ENCODE peak calls at places on chromosomes 11 and 22, in eight cellular contexts. X is GM23338, I is iPS DF 6.9, R is heart left ventricle, O is endothelial cell of umbilical vein, M is cardiac muscle cell, J is psoas muscle, A is HCT116. D is an unnamed sample.

GRCh38 chr22:25849514-25849913 is 107.5 kb downstream of the MYO18B start:
- DNase-seq in X (no peak), I (no peak), R (peak; percentile 47), O (no peak), M (no peak), J (no peak), A (no peak), D (no peak)

GRCh38 chr11:35349897-35350296 is 69.5 kb downstream of the SLC1A2 start:
- DNase-seq in X (no peak), I (no peak), R (no peak), O (no peak), M (no peak), J (no peak), A (no peak), D (no peak)

GRCh38 chr11:70397336-70397982 is 870 bp upstream of the CTTN start:
- DNase-seq in X (peak; percentile 44), I (no peak), R (no peak), O (no peak), M (peak; percentile 39), J (no peak), A (peak; percentile 13), D (no peak)

GRCh38 chr11:27331984-27332383 is 31.0 kb downstream of the CCDC34 start:
- DNase-seq in X (no peak), I (no peak), R (no peak), O (no peak), M (peak; percentile 56), J (no peak), A (no peak), D (no peak)

GRCh38 chr11:134277176-134278001 is 1.2 kb downstream of the GLB1L3 start:
- DNase-seq in X (peak; percentile 73), I (no peak), R (no peak), O (no peak), M (no peak), J (no peak), A (no peak), D (no peak)

GRCh38 chr11:77669848-77670511 is 32.4 kb upstream of the CLNS1A start:
- DNase-seq in X (no peak), I (no peak), R (no peak), O (peak; percentile 19), M (peak; percentile 18), J (no peak), A (no peak), D (no peak)

GRCh38 chr11:87473174-87473573 is 435.4 kb downstream of the TMEM135 start:
- DNase-seq in X (no peak), I (no peak), R (no peak), O (no peak), M (no peak), J (no peak), A (no peak), D (no peak)

GRCh38 chr22:48760481-48761238 is 1067.0 kb downstream of the BRD1 start:
- DNase-seq in X (no peak), I (no peak), R (peak; percentile 4), O (no peak), M (no peak), J (no peak), A (no peak), D (no peak)

GRCh38 chr22:35437038-35437437 is 37.1 kb downstream of the MCM5 start:
- DNase-seq in X (peak; percentile 83), I (peak; percentile 50), R (no peak), O (no peak), M (no peak), J (no peak), A (peak; percentile 38), D (no peak)

GRCh38 chr11:57370251-57370650 is 10.7 kb downstream of the PRG3 start:
- DNase-seq in X (no peak), I (no peak), R (no peak), O (no peak), M (no peak), J (no peak), A (no peak), D (no peak)

GRCh38 chr22:37898441-37899181 is 7.5 kb upstream of the MICALL1 start:
- DNase-seq in X (peak; percentile 63), I (no peak), R (no peak), O (no peak), M (peak; percentile 38), J (no peak), A (no peak), D (no peak)

GRCh38 chr11:118267486-118267885 is 3.4 kb upstream of the MPZL2 start:
- DNase-seq in X (no peak), I (no peak), R (no peak), O (no peak), M (no peak), J (no peak), A (no peak), D (no peak)

GRCh38 chr11:69013009-69013951 is at the start of gene MRGPRF:
- DNase-seq in X (peak; percentile 66), I (no peak), R (peak; percentile 88), O (no peak), M (peak; percentile 74), J (peak; percentile 94), A (no peak), D (no peak)

GRCh38 chr11:127247261-127247660 is 246.7 kb upstream of the KIRREL3 start:
- DNase-seq in X (peak; percentile 21), I (no peak), R (no peak), O (no peak), M (no peak), J (no peak), A (no peak), D (no peak)

GRCh38 chr22:17247832-17248231 is 28.6 kb upstream of the ADA2 start:
- DNase-seq in X (peak; percentile 47), I (no peak), R (no peak), O (no peak), M (no peak), J (no peak), A (no peak), D (no peak)

GRCh38 chr11:78319453-78319955 is 98.1 kb downstream of the GAB2 start:
- DNase-seq in X (no peak), I (no peak), R (no peak), O (peak; percentile 36), M (peak; percentile 20), J (no peak), A (no peak), D (no peak)

GRCh38 chr11:10444725-10445286 is 10.3 kb upstream of the AMPD3 start:
- DNase-seq in X (no peak), I (no peak), R (no peak), O (no peak), M (no peak), J (no peak), A (no peak), D (no peak)

GRCh38 chr11:91804057-91804456 is 420.6 kb upstream of the FAT3 start:
- DNase-seq in X (peak; percentile 77), I (peak; percentile 31), R (no peak), O (no peak), M (peak; percentile 6), J (no peak), A (no peak), D (no peak)

GRCh38 chr11:113331436-113331835 is 17.1 kb downstream of the TTC12 start:
- DNase-seq in X (no peak), I (no peak), R (no peak), O (no peak), M (no peak), J (no peak), A (no peak), D (no peak)

GRCh38 chr11:77374611-77375031 is 73.1 kb upstream of the GDPD4 start:
- DNase-seq in X (no peak), I (no peak), R (no peak), O (no peak), M (no peak), J (no peak), A (no peak), D (no peak)

GRCh38 chr11:116240661-116241060 is 532.1 kb downstream of the BUD13 start:
- DNase-seq in X (no peak), I (no peak), R (peak; percentile 24), O (no peak), M (peak; percentile 65), J (no peak), A (no peak), D (no peak)

GRCh38 chr11:35237860-35238715 is 99.1 kb downstream of the CD44 start:
- DNase-seq in X (peak; percentile 96), I (peak; percentile 71), R (peak; percentile 47), O (peak; percentile 70), M (peak; percentile 80), J (no peak), A (peak; percentile 80), D (peak; percentile 18)

GRCh38 chr11:75931124-75931523 is 116.1 kb downstream of the UVRAG start:
- DNase-seq in X (no peak), I (no peak), R (no peak), O (no peak), M (peak; percentile 10), J (no peak), A (no peak), D (no peak)

GRCh38 chr11:72668645-72669347 is 5.4 kb downstream of the PDE2A start:
- DNase-seq in X (peak; percentile 49), I (no peak), R (no peak), O (no peak), M (no peak), J (no peak), A (no peak), D (no peak)

GRCh38 chr11:71502871-71503435 is 24.1 kb upstream of the KRTAP5-7 start:
- DNase-seq in X (no peak), I (no peak), R (no peak), O (no peak), M (no peak), J (no peak), A (no peak), D (no peak)
- H3K27ac ChIP-seq in X (no peak overlapping the region), I (no peak overlapping the region), R (no peak overlapping the region), O (no peak overlapping the region), M (no peak overlapping the region), J (no peak overlapping the region), A (no peak overlapping the region), D (no peak overlapping the region)

DNA sequence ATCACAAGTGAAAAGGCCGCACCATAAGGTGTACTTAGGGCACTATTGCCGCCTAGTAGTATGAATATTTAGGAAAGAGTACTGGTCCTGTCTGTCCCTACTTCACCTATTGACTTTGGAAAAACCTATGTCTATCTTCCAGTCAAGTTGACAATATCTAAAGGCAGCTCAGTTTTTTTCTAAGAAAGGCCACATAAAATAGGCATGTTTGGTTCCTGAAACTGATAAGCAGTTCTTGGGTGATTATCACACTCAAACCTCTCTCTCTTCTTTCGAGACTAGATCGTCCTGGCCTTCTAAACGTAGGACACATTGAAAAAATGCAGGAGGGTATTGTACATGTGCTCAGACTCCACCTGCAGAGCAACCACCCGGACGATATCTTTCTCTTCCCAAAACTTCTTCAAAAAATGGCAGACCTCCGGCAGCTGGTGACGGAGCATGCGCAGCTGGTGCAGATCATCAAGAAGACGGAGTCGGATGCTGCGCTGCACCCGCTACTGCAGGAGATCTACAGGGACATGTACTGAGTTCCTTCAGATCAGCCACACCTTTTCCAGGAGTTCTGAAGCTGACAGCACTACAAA is 15.1 kb downstream of the CDPF1 start:
- DNase-seq in X (no peak), I (no peak), R (no peak), O (no peak), M (no peak), J (peak; percentile 28), A (no peak), D (no peak)
- H3K4me1 ChIP-seq in X (no peaks in the 10 kb centered on the region), I (no peaks in the 10 kb centered on the region), R (peaks cover 11% of the 10 kb centered on the region), O (no peaks in the 10 kb centered on the region), M (peaks cover 6% of the 10 kb centered on the region), J (peaks cover 17% of the 10 kb centered on the region), A (no peaks in the 10 kb centered on the region), D (peaks cover 8% of the 10 kb centered on the region)

GRCh38 chr11:33891714-33892327 is at the start of gene LMO2:
- DNase-seq in X (no peak), I (no peak), R (no peak), O (no peak), M (no peak), J (no peak), A (no peak), D (no peak)
- H3K4me3 ChIP-seq in X (no peak within 1 kb of the TSS), I (no peak within 1 kb of the TSS), R (no peak within 1 kb of the TSS), O (no peak within 1 kb of the TSS), M (no peak within 1 kb of the TSS), J (peak within 1 kb of the TSS; percentile 52), A (no peak within 1 kb of the TSS), D (no peak within 1 kb of the TSS)

GRCh38 chr11:19552100-19552499 is 160.5 kb upstream of the NAV2 start:
- DNase-seq in X (no peak), I (no peak), R (no peak), O (no peak), M (no peak), J (no peak), A (no peak), D (no peak)
- H3K27ac ChIP-seq in X (no peak overlapping the region), I (no peak overlapping the region), R (no peak overlapping the region), O (no peak overlapping the region), M (no peak overlapping the region), J (no peak overlapping the region), A (no peak overlapping the region), D (no peak overlapping the region)

D was measured in CD8-positive, alpha-beta memory T cell.